ENCODE peak calls at places on chromosomes 13 and 19, in six cellular contexts. Q, G, Z, S, D and T are unnamed samples.

GRCh38 chr19:17779281-17779930 is 15.5 kb upstream of the B3GNT3 start:
- DNase-seq in Q (no peak), G (peak), Z (peak), S (no peak), D (peak), T (no peak)

GRCh38 chr19:858284-858683 is 1.2 kb upstream of the CFD start:
- DNase-seq in Q (no peak), G (no peak), Z (no peak), S (no peak), D (no peak), T (no peak)

GRCh38 chr13:114145256-114145655 is 12.8 kb upstream of the RASA3 start:
- DNase-seq in Q (no peak), G (no peak), Z (no peak), S (no peak), D (no peak), T (no peak)

GRCh38 chr19:47608908-47609879 is at the start of gene BICRA:
- DNase-seq in Q (peak), G (peak), Z (peak), S (peak), D (peak), T (peak)

GRCh38 chr13:113852536-113853517 is 11.0 kb downstream of the GAS6 start:
- DNase-seq in Q (no peak), G (no peak), Z (peak), S (no peak), D (no peak), T (no peak)

GRCh38 chr19:14091086-14091884 is 734 bp upstream of the SAMD1 start:
- DNase-seq in Q (peak), G (peak), Z (peak), S (peak), D (peak), T (peak)

GRCh38 chr13:105848494-105848893 is 687.0 kb downstream of the EFNB2 start:
- DNase-seq in Q (no peak), G (no peak), Z (no peak), S (peak), D (no peak), T (no peak)

GRCh38 chr19:42176649-42176989 is 40.9 kb downstream of the DEDD2 start:
- DNase-seq in Q (no peak), G (no peak), Z (no peak), S (peak), D (no peak), T (peak)

GRCh38 chr19:18091217-18091608 is 4.5 kb upstream of the IL12RB1 start:
- DNase-seq in Q (peak), G (no peak), Z (peak), S (no peak), D (no peak), T (peak)

GRCh38 chr19:1074512-1075283 is 7.7 kb downstream of the ARHGAP45 start:
- DNase-seq in Q (peak), G (no peak), Z (peak), S (peak), D (no peak), T (peak)

GRCh38 chr13:30618938-30619289 is 1.2 kb downstream of the USPL1 start:
- DNase-seq in Q (no peak), G (no peak), Z (no peak), S (peak), D (no peak), T (no peak)

GRCh38 chr19:40084948-40085347 is 5.8 kb downstream of the ZNF780A start:
- DNase-seq in Q (no peak), G (peak), Z (no peak), S (no peak), D (no peak), T (no peak)

GRCh38 chr13:36630181-36630806 is 43.5 kb upstream of the SERTM1 start:
- DNase-seq in Q (no peak), G (no peak), Z (no peak), S (no peak), D (no peak), T (no peak)

GRCh38 chr19:47663435-47663910 is 49.7 kb upstream of the EHD2 start:
- DNase-seq in Q (no peak), G (peak), Z (no peak), S (peak), D (peak), T (no peak)

GRCh38 chr13:91142572-91142971 is 204.9 kb upstream of the MIR17HG start:
- DNase-seq in Q (no peak), G (peak), Z (no peak), S (peak), D (peak), T (no peak)

GRCh38 chr19:38203197-38203596 is 20.8 kb downstream of the DPF1 start:
- DNase-seq in Q (no peak), G (no peak), Z (no peak), S (no peak), D (no peak), T (no peak)

GRCh38 chr19:49906879-49907564 is 10.3 kb upstream of the IL4I1 start:
- DNase-seq in Q (no peak), G (no peak), Z (no peak), S (no peak), D (no peak), T (no peak)

GRCh38 chr13:66513728-66514127 is 716.4 kb downstream of the PCDH9 start:
- DNase-seq in Q (no peak), G (peak), Z (no peak), S (no peak), D (peak), T (no peak)

GRCh38 chr19:5719274-5719960 is 529 bp downstream of the LONP1 start:
- DNase-seq in Q (no peak), G (no peak), Z (peak), S (peak), D (no peak), T (no peak)

GRCh38 chr13:26964278-26965057 is 203.9 kb upstream of the GPR12 start:
- DNase-seq in Q (no peak), G (peak), Z (no peak), S (no peak), D (peak), T (no peak)

GRCh38 chr13:39321578-39321977 is 281.4 kb downstream of the LHFPL6 start:
- DNase-seq in Q (no peak), G (peak), Z (no peak), S (no peak), D (peak), T (no peak)

GRCh38 chr13:44331912-44332840 is 41.4 kb upstream of the SERP2 start:
- DNase-seq in Q (no peak), G (peak), Z (peak), S (no peak), D (peak), T (no peak)

GRCh38 chr19:50794074-50794777 is 4.0 kb downstream of the ACP4 start:
- DNase-seq in Q (peak), G (no peak), Z (no peak), S (no peak), D (no peak), T (peak)

GRCh38 chr19:40274585-40275544 is 10.3 kb downstream of the AKT2 start:
- DNase-seq in Q (peak), G (no peak), Z (no peak), S (no peak), D (no peak), T (peak)

GRCh38 chr13:71320452-71320851 is 546.6 kb downstream of the DACH1 start:
- DNase-seq in Q (peak), G (peak), Z (no peak), S (no peak), D (peak), T (no peak)

GRCh38 chr19:18282021-18282787 is 782 bp upstream of the JUND start:
- DNase-seq in Q (no peak), G (no peak), Z (peak), S (no peak), D (no peak), T (no peak)

GRCh38 chr19:37655689-37656491 is 625 bp upstream of the ZFP30 start:
- DNase-seq in Q (peak), G (peak), Z (peak), S (peak), D (peak), T (peak)

GRCh38 chr13:94327318-94327717 is 152.2 kb downstream of the DCT start:
- DNase-seq in Q (peak), G (no peak), Z (no peak), S (no peak), D (no peak), T (peak)

GRCh38 chr13:107395927-107396757 is 819.2 kb downstream of the LIG4 start:
- DNase-seq in Q (no peak), G (no peak), Z (peak), S (no peak), D (no peak), T (no peak)

GRCh38 chr19:16415806-16416205 is 56.0 kb downstream of the EPS15L1 start:
- DNase-seq in Q (no peak), G (no peak), Z (no peak), S (no peak), D (no peak), T (no peak)

GRCh38 chr19:13163609-13164364 is 13.6 kb downstream of the IER2 start:
- DNase-seq in Q (peak), G (peak), Z (peak), S (peak), D (peak), T (peak)

GRCh38 chr13:36453518-36453917 is 21.2 kb downstream of the CCNA1 start:
- DNase-seq in Q (no peak), G (peak), Z (no peak), S (no peak), D (peak), T (no peak)

GRCh38 chr13:30142502-30143211 is 164.7 kb downstream of the KATNAL1 start:
- DNase-seq in Q (no peak), G (peak), Z (peak), S (peak), D (peak), T (no peak)

GRCh38 chr19:54107876-54108490 is 5.3 kb downstream of the NDUFA3 start:
- DNase-seq in Q (no peak), G (no peak), Z (peak), S (no peak), D (no peak), T (no peak)

GRCh38 chr19:11090264-11091032 is 1.2 kb downstream of the LDLR start:
- DNase-seq in Q (peak), G (peak), Z (peak), S (peak), D (peak), T (peak)

GRCh38 chr19:1290699-1291651 is 5.3 kb downstream of the EFNA2 start:
- DNase-seq in Q (no peak), G (no peak), Z (no peak), S (no peak), D (no peak), T (no peak)

GRCh38 chr19:10104665-10105221 is 1.4 kb upstream of the PPAN start:
- DNase-seq in Q (peak), G (no peak), Z (no peak), S (no peak), D (no peak), T (peak)

GRCh38 chr13:75687145-75687763 is 51.1 kb downstream of the LMO7 start:
- DNase-seq in Q (no peak), G (peak), Z (no peak), S (no peak), D (peak), T (no peak)

GRCh38 chr19:50300814-50301606 is 28.2 kb downstream of the KCNC3 start:
- DNase-seq in Q (no peak), G (peak), Z (no peak), S (peak), D (peak), T (no peak)

GRCh38 chr13:61253105-61253877 is 162.4 kb downstream of the PCDH20 start:
- DNase-seq in Q (no peak), G (no peak), Z (no peak), S (no peak), D (no peak), T (no peak)

DNA sequence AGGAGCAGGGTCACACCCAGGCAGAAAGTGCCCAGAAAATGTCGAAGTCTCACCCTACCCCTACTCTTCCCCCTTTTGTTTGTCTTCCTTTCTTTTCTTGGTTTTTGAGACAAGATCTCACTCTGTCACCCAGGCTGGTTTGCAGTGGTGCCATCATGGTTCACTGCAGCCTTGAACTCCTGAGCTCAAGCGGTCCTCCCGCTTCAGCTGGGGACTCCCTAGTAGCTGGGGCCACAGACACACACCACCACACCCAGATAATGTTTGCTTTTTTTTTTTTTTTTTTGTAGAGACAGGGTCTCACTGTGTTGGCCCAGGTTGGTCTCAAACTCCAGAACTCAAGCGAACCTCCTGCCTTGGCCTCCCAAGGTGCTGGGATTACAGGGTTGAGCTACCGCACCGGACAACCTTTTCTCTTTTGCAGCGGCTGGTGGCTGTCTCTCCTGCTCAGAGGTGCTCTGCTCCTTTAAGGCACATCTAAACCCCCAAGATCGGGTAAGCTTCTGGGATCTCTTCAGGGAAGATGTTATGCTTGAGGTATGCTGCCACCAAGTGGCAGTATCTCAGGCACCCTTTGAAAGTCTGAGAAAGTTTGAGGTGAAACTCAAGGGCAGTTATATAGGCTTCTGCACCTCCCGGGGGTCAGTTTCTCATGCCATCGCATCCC is 22.4 kb upstream of the EBI3 start:
- DNase-seq in Q (no peak), G (peak), Z (no peak), S (no peak), D (peak), T (no peak)
- TF ChIP-seq CTCF in Q (peak), G (peak), Z (no peak), S (no peak), D (peak), T (no peak)

GRCh38 chr19:7746903-7747884 is at the start of gene CD209:
- DNase-seq in Q (no peak), G (no peak), Z (no peak), S (no peak), D (no peak), T (no peak)

GRCh38 chr19:7744871-7745270 is 2.5 kb downstream of the CD209 start:
- DNase-seq in Q (no peak), G (no peak), Z (no peak), S (no peak), D (no peak), T (no peak)

GRCh38 chr19:7751157-7751783 is 3.9 kb upstream of the CD209 start:
- DNase-seq in Q (no peak), G (no peak), Z (no peak), S (no peak), D (peak), T (no peak)

GRCh38 chr19:7748171-7748570 is 837 bp upstream of the CD209 start:
- DNase-seq in Q (no peak), G (no peak), Z (no peak), S (no peak), D (no peak), T (no peak)

GRCh38 chr19:7748756-7749155 is 1.4 kb upstream of the CD209 start:
- DNase-seq in Q (no peak), G (peak), Z (peak), S (peak), D (peak), T (no peak)
- TF ChIP-seq CTCF in Q (no peak), G (no peak), Z (peak), S (no peak), D (peak), T (no peak)

DNA sequence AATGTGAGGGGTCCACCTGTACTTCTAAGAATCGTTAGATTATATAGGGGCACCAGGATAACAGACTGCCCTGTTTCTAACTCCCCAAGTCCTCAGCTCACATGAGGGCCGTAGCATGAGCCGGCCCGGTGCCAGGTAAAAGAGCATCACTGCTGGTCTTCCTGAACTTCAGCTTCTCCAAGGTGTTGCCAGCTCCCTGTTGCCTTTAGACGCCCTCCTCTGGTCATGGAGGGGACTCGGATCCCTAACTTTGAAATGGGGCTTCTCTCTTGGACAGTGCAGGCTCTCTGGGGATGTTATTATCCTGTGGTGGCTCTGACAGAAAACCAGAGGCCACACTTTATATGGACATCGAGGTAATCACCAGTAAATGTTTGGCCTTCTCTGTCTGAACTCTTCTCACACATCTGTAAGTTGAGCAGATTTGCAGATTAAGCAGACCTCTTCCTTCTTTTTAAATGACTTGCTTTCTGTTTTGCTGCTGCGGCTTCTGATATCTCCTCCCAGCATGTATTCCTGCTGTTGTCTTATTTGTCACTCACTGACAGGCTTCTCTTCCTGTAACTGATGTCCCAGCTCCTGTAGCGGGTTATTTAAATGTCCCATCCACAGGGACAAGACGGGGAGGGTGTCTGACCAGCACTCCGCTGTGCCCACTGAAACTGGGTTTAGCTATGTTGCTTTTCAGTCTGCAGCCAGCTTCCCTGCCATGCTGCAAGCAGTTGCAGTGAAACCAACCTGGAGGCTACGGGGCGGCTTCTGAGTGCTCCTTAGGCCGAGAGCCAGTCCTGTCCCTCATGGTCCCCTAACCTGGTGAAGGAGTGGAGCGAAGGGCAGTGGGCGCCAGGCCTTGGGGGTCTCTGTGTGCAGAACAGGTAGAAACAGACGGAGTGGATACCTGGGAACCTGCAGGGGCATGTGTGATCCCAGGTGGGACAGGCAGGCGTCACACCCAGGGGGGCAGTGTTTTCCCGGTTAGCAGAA is 39.2 kb downstream of the TSSK6 start:
- DNase-seq in Q (no peak), G (peak), Z (no peak), S (no peak), D (peak), T (no peak)
- TF ChIP-seq CTCF in Q (peak), G (peak), Z (no peak), S (no peak), D (peak), T (peak)

GRCh38 chr19:52622261-52622660 is 15.9 kb downstream of the ZNF83 start:
- DNase-seq in Q (no peak), G (no peak), Z (no peak), S (no peak), D (no peak), T (no peak)
- TF ChIP-seq CTCF in Q (no peak), G (no peak), Z (no peak), S (no peak), D (no peak), T (no peak)